ENCODE peak calls at places on chromosomes 7 and 10, in nine cellular contexts. R is NCI-H2081, U is activated T-cell treated with anti-CD3 and anti-CD28 coated beads for 24 hours, Z is RKO, A is breast epithelium, H is testis, E is NCI-H460, V is ELF-1, L is WTC11. Y is an unnamed sample.

GRCh38 chr7:108498481-108498880 is 27.5 kb downstream of the PNPLA8 start:
- DNase-seq in U (no peak), Z (no peak), V (no peak), R (no peak), A (no peak), E (no peak), H (no peak), L (no peak), Y (no peak)

GRCh38 chr10:11279286-11279685 is 261.6 kb downstream of the CELF2 start:
- DNase-seq in H (no peak), A (no peak), E (no peak), R (no peak), L (no peak), U (no peak), Z (no peak), V (no peak), Y (no peak)

GRCh38 chr7:20189852-20190251 is 27.3 kb downstream of the MACC1 start:
- DNase-seq in E (no peak), H (no peak), A (no peak), R (no peak), Z (no peak), V (no peak), U (no peak), L (no peak), Y (no peak)

GRCh38 chr7:122532406-122533269 is 166.3 kb downstream of the RNF133 start:
- DNase-seq in E (no peak), H (no peak), Z (peak), U (no peak), R (peak), V (no peak), L (peak), A (no peak), Y (no peak)

GRCh38 chr10:60237977-60238376 is 151.7 kb downstream of the ANK3 start:
- DNase-seq in H (no peak), A (no peak), L (no peak), U (no peak), V (no peak), R (no peak), Z (peak), E (no peak), Y (no peak)

GRCh38 chr7:157689269-157690057 is 352.7 kb downstream of the DNAJB6 start:
- DNase-seq in V (peak), E (no peak), R (no peak), L (no peak), U (no peak), Z (peak), H (peak), A (no peak), Y (no peak)

GRCh38 chr7:77674878-77675277 is 21.4 kb upstream of the RSBN1L start:
- DNase-seq in A (no peak), L (no peak), R (no peak), E (no peak), Z (peak), H (no peak), U (no peak), V (no peak), Y (no peak)

GRCh38 chr7:102252373-102252982 is 34.2 kb upstream of the SH2B2 start:
- DNase-seq in L (no peak), A (no peak), R (no peak), E (no peak), V (no peak), H (no peak), U (no peak), Z (no peak), Y (no peak)

GRCh38 chr10:29784175-29784773 is 149.5 kb upstream of the SVIL start:
- DNase-seq in A (peak), H (no peak), Z (peak), E (peak), R (no peak), U (no peak), V (peak), L (peak), Y (no peak)

GRCh38 chr10:46033602-46034011 is 3.2 kb upstream of the NCOA4 start:
- DNase-seq in U (no peak), E (peak), L (no peak), R (no peak), H (no peak), A (no peak), V (peak), Z (peak), Y (no peak)

GRCh38 chr7:32043688-32044087 is 26.5 kb downstream of the PDE1C start:
- DNase-seq in L (no peak), R (no peak), Z (peak), E (peak), H (no peak), A (no peak), V (no peak), U (no peak), Y (no peak)

GRCh38 chr7:65371468-65371867 is 2.2 kb upstream of the ZNF92 start:
- DNase-seq in V (peak), L (no peak), H (no peak), R (no peak), A (no peak), E (no peak), Z (no peak), U (no peak), Y (no peak)

GRCh38 chr7:27774717-27775328 is 34.9 kb downstream of the TAX1BP1 start:
- DNase-seq in R (no peak), Z (peak), A (no peak), E (peak), U (no peak), H (no peak), V (no peak), L (no peak), Y (no peak)

GRCh38 chr10:21369697-21370096 is 155.8 kb downstream of the SKIDA1 start:
- DNase-seq in R (no peak), A (no peak), L (no peak), H (peak), Z (no peak), U (no peak), E (no peak), V (no peak), Y (no peak)

GRCh38 chr7:19302731-19303130 is 157.5 kb upstream of the FERD3L start:
- DNase-seq in L (no peak), R (no peak), E (no peak), Z (no peak), U (no peak), H (no peak), A (no peak), V (no peak), Y (no peak)

Y was measured in CD4-positive, alpha-beta T cell.